ENCODE peak calls at places on chromosomes 6 and 20, in four cellular contexts. B is GM10248, U is RCC 7860, Q is ELR. O is an unnamed sample.

GRCh38 chr20:9112541-9113515 is 43.9 kb downstream of the PLCB4 start:
- DNase-seq in B (no peak), U (no peak), Q (peak), O (peak)

GRCh38 chr20:15012551-15012950 is 675.1 kb upstream of the FLRT3 start:
- DNase-seq in B (no peak), U (no peak), Q (no peak), O (no peak)

GRCh38 chr6:36724514-36725385 is 27.1 kb downstream of the RAB44 start:
- DNase-seq in B (peak), U (peak), Q (peak), O (peak)

GRCh38 chr20:49569403-49570115 is 1.6 kb upstream of the PTGIS start:
- DNase-seq in B (no peak), U (no peak), Q (no peak), O (no peak)

GRCh38 chr6:149567846-149568585 is 1.8 kb downstream of the GINM1 start:
- DNase-seq in B (peak), U (no peak), Q (no peak), O (no peak)

GRCh38 chr6:87498048-87498447 is 25.3 kb downstream of the SLC35A1 start:
- DNase-seq in B (no peak), U (no peak), Q (no peak), O (no peak)

GRCh38 chr6:152380351-152380767 is 256.8 kb downstream of the SYNE1 start:
- DNase-seq in B (no peak), U (peak), Q (peak), O (peak)

GRCh38 chr6:147287869-147288271 is 83.7 kb downstream of the STXBP5 start:
- DNase-seq in B (no peak), U (peak), Q (peak), O (peak)

GRCh38 chr6:158056355-158056754 is 74.7 kb downstream of the SYNJ2 start:
- DNase-seq in B (no peak), U (no peak), Q (no peak), O (no peak)

GRCh38 chr6:1313755-1314503 is 2.0 kb downstream of the FOXQ1 start:
- DNase-seq in B (no peak), U (no peak), Q (peak), O (no peak)

GRCh38 chr6:34362909-34363713 is 29.4 kb downstream of the NUDT3 start:
- DNase-seq in B (peak), U (no peak), Q (no peak), O (no peak)

GRCh38 chr20:53847118-53847842 is 223.1 kb downstream of the BCAS1 start:
- DNase-seq in B (no peak), U (no peak), Q (no peak), O (peak)

GRCh38 chr20:9999660-10000059 is 35.1 kb upstream of the ANKEF1 start:
- DNase-seq in B (no peak), U (no peak), Q (no peak), O (no peak)

GRCh38 chr6:157605484-157605883 is 217.6 kb upstream of the SNX9 start:
- DNase-seq in B (no peak), U (no peak), Q (no peak), O (no peak)

GRCh38 chr6:111986651-111987050 is 67.3 kb upstream of the CCN6 start:
- DNase-seq in B (no peak), U (no peak), Q (no peak), O (no peak)

GRCh38 chr20:21183722-21184121 is 57.8 kb downstream of the KIZ start:
- DNase-seq in B (no peak), U (peak), Q (peak), O (peak)